ENCODE peak calls at places on chromosomes 11 and 22, in seven cellular contexts. X is neural crest cell; F is brain microvascular endothelial cell; P is iris pigment epithelial cell; N is stimulated activated CD8-positive, alpha-beta memory T cell treated with anti-CD3 and anti-CD28 coated beads, Interleukin-4, amount 100 ng/mL, for 48 hours; M is RWPE2; R is stimulated activated CD4-positive, alpha-beta T cell treated with anti-CD3 and anti-CD28 coated beads, Interleukin-15, amount 100 ng/mL, for 1 hour. B is an unnamed sample.

GRCh38 chr11:118198370-118198769 is 21.9 kb upstream of the SCN2B start:
- DNase-seq in X (peak), F (peak), P (peak), N (peak), M (no peak), R (peak), B (peak)

GRCh38 chr22:41589601-41590365 is at the start of gene PMM1:
- DNase-seq in X (peak), F (peak), P (peak), N (peak), M (peak), R (peak), B (peak)

GRCh38 chr11:73866095-73866579 is 10.5 kb downstream of the COA4 start:
- DNase-seq in X (no peak), F (no peak), P (peak), N (no peak), M (no peak), R (no peak), B (no peak)

GRCh38 chr11:83523676-83524075 is 237.5 kb upstream of the CCDC90B start:
- DNase-seq in X (no peak), F (no peak), P (no peak), N (no peak), M (no peak), R (no peak), B (no peak)

GRCh38 chr22:30170126-30170525 is 76.4 kb downstream of the LIF start:
- DNase-seq in X (no peak), F (no peak), P (no peak), N (no peak), M (no peak), R (no peak), B (no peak)

GRCh38 chr11:92703431-92703830 is 266.0 kb upstream of the MTNR1B start:
- DNase-seq in X (no peak), F (peak), P (peak), N (no peak), M (no peak), R (no peak), B (peak)

GRCh38 chr11:38751421-38751820 is 2153.4 kb upstream of the RAG2 start:
- DNase-seq in X (no peak), F (no peak), P (no peak), N (no peak), M (no peak), R (no peak), B (no peak)

GRCh38 chr11:1931326-1931725 is 11.8 kb downstream of the TNNT3 start:
- DNase-seq in X (no peak), F (no peak), P (peak), N (no peak), M (peak), R (no peak), B (no peak)

GRCh38 chr22:44574057-44574456 is 76.0 kb upstream of the RTL6 start:
- DNase-seq in X (no peak), F (no peak), P (peak), N (no peak), M (peak), R (no peak), B (peak)

GRCh38 chr11:80586464-80586863 is 1145.6 kb upstream of the TENM4 start:
- DNase-seq in X (no peak), F (peak), P (no peak), N (no peak), M (no peak), R (no peak), B (no peak)

GRCh38 chr11:95569207-95569606 is 220.4 kb downstream of the FAM76B start:
- DNase-seq in X (no peak), F (no peak), P (no peak), N (no peak), M (no peak), R (no peak), B (no peak)

GRCh38 chr11:128039140-128040021 is 548.0 kb downstream of the ETS1 start:
- DNase-seq in X (no peak), F (peak), P (peak), N (peak), M (no peak), R (peak), B (no peak)

GRCh38 chr11:43992834-43993637 is 50.6 kb downstream of the C11orf96 start:
- DNase-seq in X (no peak), F (no peak), P (peak), N (no peak), M (no peak), R (no peak), B (no peak)

GRCh38 chr11:15774021-15774862 is 582.1 kb downstream of the SOX6 start:
- DNase-seq in X (no peak), F (no peak), P (no peak), N (no peak), M (no peak), R (no peak), B (no peak)

GRCh38 chr11:19326499-19326898 is 85.8 kb upstream of the E2F8 start:
- DNase-seq in X (no peak), F (no peak), P (peak), N (no peak), M (no peak), R (no peak), B (no peak)

GRCh38 chr11:131868769-131869482 is 498.5 kb downstream of the NTM start:
- DNase-seq in X (no peak), F (peak), P (peak), N (no peak), M (no peak), R (no peak), B (no peak)

GRCh38 chr11:80432051-80432450 is 991.2 kb upstream of the TENM4 start:
- DNase-seq in X (no peak), F (no peak), P (peak), N (no peak), M (no peak), R (no peak), B (no peak)

GRCh38 chr11:95277868-95278267 is 46.9 kb upstream of the SESN3 start:
- DNase-seq in X (no peak), F (no peak), P (no peak), N (no peak), M (no peak), R (no peak), B (no peak)

GRCh38 chr11:47328449-47329390 is 23.8 kb downstream of the MYBPC3 start:
- DNase-seq in X (no peak), F (no peak), P (no peak), N (no peak), M (no peak), R (no peak), B (no peak)

GRCh38 chr22:42433754-42434153 is 1.6 kb upstream of the NFAM1 start:
- DNase-seq in X (no peak), F (no peak), P (no peak), N (no peak), M (no peak), R (no peak), B (no peak)

GRCh38 chr11:131993291-131993690 is 622.9 kb downstream of the NTM start:
- DNase-seq in X (no peak), F (no peak), P (peak), N (no peak), M (no peak), R (no peak), B (no peak)

GRCh38 chr22:38927033-38927789 is 30.2 kb upstream of the APOBEC3A start:
- DNase-seq in X (peak), F (peak), P (peak), N (peak), M (no peak), R (peak), B (peak)

GRCh38 chr22:37282385-37282677 is at the start of gene CYTH4:
- DNase-seq in X (no peak), F (no peak), P (no peak), N (peak), M (no peak), R (peak), B (no peak)

GRCh38 chr11:120660024-120660565 is 148.5 kb downstream of the GRIK4 start:
- DNase-seq in X (peak), F (peak), P (peak), N (peak), M (no peak), R (no peak), B (peak)

GRCh38 chr11:12143461-12144258 is 33.3 kb downstream of the MICAL2 start:
- DNase-seq in X (no peak), F (peak), P (peak), N (no peak), M (no peak), R (no peak), B (no peak)

GRCh38 chr11:112795142-112795815 is 165.9 kb upstream of the NCAM1 start:
- DNase-seq in X (peak), F (peak), P (peak), N (peak), M (no peak), R (no peak), B (no peak)

GRCh38 chr11:124329787-124330478 is 9.9 kb upstream of the OR8D2 start:
- DNase-seq in X (no peak), F (no peak), P (peak), N (no peak), M (no peak), R (no peak), B (no peak)

GRCh38 chr11:115238802-115239201 is 265.4 kb downstream of the CADM1 start:
- DNase-seq in X (no peak), F (no peak), P (peak), N (no peak), M (no peak), R (no peak), B (no peak)

GRCh38 chr22:49565516-49565855 is 262.2 kb downstream of the BRD1 start:
- DNase-seq in X (no peak), F (no peak), P (no peak), N (no peak), M (no peak), R (no peak), B (no peak)

GRCh38 chr11:128415539-128415938 is 171.8 kb downstream of the ETS1 start:
- DNase-seq in X (no peak), F (peak), P (peak), N (no peak), M (no peak), R (no peak), B (no peak)

GRCh38 chr11:86548278-86548917 is 124.0 kb downstream of the ME3 start:
- DNase-seq in X (no peak), F (peak), P (peak), N (no peak), M (no peak), R (no peak), B (no peak)

GRCh38 chr11:2789791-2790580 is 90.2 kb upstream of the KCNQ1OT1 start:
- DNase-seq in X (no peak), F (no peak), P (no peak), N (peak), M (peak), R (no peak), B (no peak)

GRCh38 chr11:118012083-118012669 is 26.0 kb downstream of the IL10RA start:
- DNase-seq in X (no peak), F (no peak), P (peak), N (peak), M (no peak), R (no peak), B (no peak)

GRCh38 chr11:130031056-130031455 is 28.4 kb upstream of the PRDM10 start:
- DNase-seq in X (no peak), F (no peak), P (no peak), N (no peak), M (no peak), R (no peak), B (no peak)

GRCh38 chr11:67504950-67505561 is at the start of gene PITPNM1:
- DNase-seq in X (peak), F (no peak), P (peak), N (peak), M (peak), R (peak), B (peak)

B was measured in foreskin melanocyte.